ENCODE peak calls at places on chromosomes 16 and 17, in seven cellular contexts. One of them, this sample, is unnamed.

GRCh38 chr16:20363191-20363590 is 10.7 kb upstream of the UMOD start:
- DNase-seq in NCI-H1092: no peak
- DNase-seq in hypothalamus: no peak
- DNase-seq in cardiac muscle cell: no peak
- DNase-seq in activated CD4-positive, alpha-beta T cell treated with anti-CD3 and anti-CD28 coated beads, Interleukin-2, amount 10 ng/mL, durations not matched to agents 24 days and 14 days: no peak
- DNase-seq in mucosa of descending colon: no peak
- DNase-seq in amygdala: no peak
- DNase-seq in this sample: no peak

GRCh38 chr17:83150369-83151055 is 71.1 kb downstream of the METRNL start:
- DNase-seq in cardiac muscle cell: no peak
- DNase-seq in NCI-H1092: no peak
- DNase-seq in activated CD4-positive, alpha-beta T cell treated with anti-CD3 and anti-CD28 coated beads, Interleukin-2, amount 10 ng/mL, durations not matched to agents 24 days and 14 days: peak; percentile 44
- DNase-seq in hypothalamus: no peak
- DNase-seq in amygdala: no peak
- DNase-seq in mucosa of descending colon: no peak
- DNase-seq in this sample: no peak

GRCh38 chr17:46152423-46152822 is 40.8 kb downstream of the KANSL1 start:
- DNase-seq in amygdala: no peak
- DNase-seq in NCI-H1092: no peak
- DNase-seq in hypothalamus: no peak
- DNase-seq in cardiac muscle cell: no peak
- DNase-seq in mucosa of descending colon: no peak
- DNase-seq in activated CD4-positive, alpha-beta T cell treated with anti-CD3 and anti-CD28 coated beads, Interleukin-2, amount 10 ng/mL, durations not matched to agents 24 days and 14 days: no peak
- DNase-seq in this sample: no peak

GRCh38 chr16:10031473-10031872 is 150.8 kb downstream of the GRIN2A start:
- DNase-seq in cardiac muscle cell: no peak
- DNase-seq in activated CD4-positive, alpha-beta T cell treated with anti-CD3 and anti-CD28 coated beads, Interleukin-2, amount 10 ng/mL, durations not matched to agents 24 days and 14 days: no peak
- DNase-seq in NCI-H1092: no peak
- DNase-seq in mucosa of descending colon: no peak
- DNase-seq in hypothalamus: no peak
- DNase-seq in amygdala: no peak
- DNase-seq in this sample: no peak

GRCh38 chr17:74978240-74978639 is 5.7 kb upstream of the HID1 start:
- DNase-seq in activated CD4-positive, alpha-beta T cell treated with anti-CD3 and anti-CD28 coated beads, Interleukin-2, amount 10 ng/mL, durations not matched to agents 24 days and 14 days: no peak
- DNase-seq in amygdala: no peak
- DNase-seq in cardiac muscle cell: no peak
- DNase-seq in NCI-H1092: no peak
- DNase-seq in hypothalamus: no peak
- DNase-seq in mucosa of descending colon: no peak
- DNase-seq in this sample: no peak

GRCh38 chr16:89358030-89359005 is 132.0 kb downstream of the ANKRD11 start:
- DNase-seq in activated CD4-positive, alpha-beta T cell treated with anti-CD3 and anti-CD28 coated beads, Interleukin-2, amount 10 ng/mL, durations not matched to agents 24 days and 14 days: peak; percentile 85
- DNase-seq in mucosa of descending colon: no peak
- DNase-seq in hypothalamus: no peak
- DNase-seq in cardiac muscle cell: no peak
- DNase-seq in NCI-H1092: no peak
- DNase-seq in amygdala: no peak
- DNase-seq in this sample: no peak

GRCh38 chr17:10058924-10059683 is 139.3 kb downstream of the GAS7 start:
- DNase-seq in mucosa of descending colon: no peak
- DNase-seq in cardiac muscle cell: no peak
- DNase-seq in NCI-H1092: no peak
- DNase-seq in hypothalamus: no peak
- DNase-seq in activated CD4-positive, alpha-beta T cell treated with anti-CD3 and anti-CD28 coated beads, Interleukin-2, amount 10 ng/mL, durations not matched to agents 24 days and 14 days: no peak
- DNase-seq in amygdala: no peak
- DNase-seq in this sample: peak; percentile 71

GRCh38 chr16:85199069-85199725 is 86.9 kb upstream of the CIBAR2 start:
- DNase-seq in mucosa of descending colon: no peak
- DNase-seq in hypothalamus: no peak
- DNase-seq in NCI-H1092: no peak
- DNase-seq in activated CD4-positive, alpha-beta T cell treated with anti-CD3 and anti-CD28 coated beads, Interleukin-2, amount 10 ng/mL, durations not matched to agents 24 days and 14 days: no peak
- DNase-seq in cardiac muscle cell: no peak
- DNase-seq in amygdala: no peak
- DNase-seq in this sample: no peak

GRCh38 chr16:11597268-11597690 is 10.6 kb upstream of the LITAF start:
- DNase-seq in cardiac muscle cell: no peak
- DNase-seq in mucosa of descending colon: peak; percentile 55
- DNase-seq in NCI-H1092: no peak
- DNase-seq in activated CD4-positive, alpha-beta T cell treated with anti-CD3 and anti-CD28 coated beads, Interleukin-2, amount 10 ng/mL, durations not matched to agents 24 days and 14 days: no peak
- DNase-seq in amygdala: no peak
- DNase-seq in hypothalamus: no peak
- DNase-seq in this sample: no peak

GRCh38 chr16:70473446-70474319 is 19.3 kb downstream of the FCSK start:
- DNase-seq in mucosa of descending colon: no peak
- DNase-seq in NCI-H1092: no peak
- DNase-seq in hypothalamus: no peak
- DNase-seq in cardiac muscle cell: no peak
- DNase-seq in activated CD4-positive, alpha-beta T cell treated with anti-CD3 and anti-CD28 coated beads, Interleukin-2, amount 10 ng/mL, durations not matched to agents 24 days and 14 days: no peak
- DNase-seq in amygdala: no peak
- DNase-seq in this sample: no peak

GRCh38 chr17:79932907-79933306 is 93.7 kb upstream of the CBX4 start:
- DNase-seq in mucosa of descending colon: no peak
- DNase-seq in activated CD4-positive, alpha-beta T cell treated with anti-CD3 and anti-CD28 coated beads, Interleukin-2, amount 10 ng/mL, durations not matched to agents 24 days and 14 days: no peak
- DNase-seq in hypothalamus: no peak
- DNase-seq in cardiac muscle cell: no peak
- DNase-seq in NCI-H1092: no peak
- DNase-seq in amygdala: no peak
- DNase-seq in this sample: no peak

GRCh38 chr17:44083250-44083849 is 12.8 kb downstream of the G6PC3 start:
- DNase-seq in activated CD4-positive, alpha-beta T cell treated with anti-CD3 and anti-CD28 coated beads, Interleukin-2, amount 10 ng/mL, durations not matched to agents 24 days and 14 days: no peak
- DNase-seq in NCI-H1092: no peak
- DNase-seq in hypothalamus: no peak
- DNase-seq in mucosa of descending colon: no peak
- DNase-seq in cardiac muscle cell: no peak
- DNase-seq in amygdala: no peak
- DNase-seq in this sample: no peak

GRCh38 chr17:78653382-78653781 is 76.2 kb upstream of the DNAH17 start:
- DNase-seq in mucosa of descending colon: no peak
- DNase-seq in NCI-H1092: no peak
- DNase-seq in cardiac muscle cell: peak; percentile 71
- DNase-seq in activated CD4-positive, alpha-beta T cell treated with anti-CD3 and anti-CD28 coated beads, Interleukin-2, amount 10 ng/mL, durations not matched to agents 24 days and 14 days: no peak
- DNase-seq in hypothalamus: no peak
- DNase-seq in amygdala: no peak
- DNase-seq in this sample: no peak

GRCh38 chr17:28760987-28761562 is 17.3 kb downstream of the TRAF4 start:
- DNase-seq in mucosa of descending colon: peak; percentile 75
- DNase-seq in NCI-H1092: peak; percentile 62
- DNase-seq in amygdala: peak; percentile 32
- DNase-seq in hypothalamus: no peak
- DNase-seq in activated CD4-positive, alpha-beta T cell treated with anti-CD3 and anti-CD28 coated beads, Interleukin-2, amount 10 ng/mL, durations not matched to agents 24 days and 14 days: no peak
- DNase-seq in cardiac muscle cell: peak; percentile 59
- DNase-seq in this sample: peak; percentile 87

GRCh38 chr17:45139533-45139920 is 4.0 kb downstream of the ACBD4 start:
- DNase-seq in cardiac muscle cell: no peak
- DNase-seq in amygdala: no peak
- DNase-seq in mucosa of descending colon: no peak
- DNase-seq in hypothalamus: no peak
- DNase-seq in activated CD4-positive, alpha-beta T cell treated with anti-CD3 and anti-CD28 coated beads, Interleukin-2, amount 10 ng/mL, durations not matched to agents 24 days and 14 days: no peak
- DNase-seq in NCI-H1092: no peak
- DNase-seq in this sample: no peak

GRCh38 chr16:86566601-86566965 is at the start of gene FOXC2:
- DNase-seq in amygdala: no peak
- DNase-seq in activated CD4-positive, alpha-beta T cell treated with anti-CD3 and anti-CD28 coated beads, Interleukin-2, amount 10 ng/mL, durations not matched to agents 24 days and 14 days: peak; percentile 82
- DNase-seq in hypothalamus: no peak
- DNase-seq in cardiac muscle cell: peak; percentile 95
- DNase-seq in NCI-H1092: no peak
- DNase-seq in mucosa of descending colon: peak; percentile 73
- DNase-seq in this sample: peak; percentile 92

GRCh38 chr16:13909872-13910303 is 10.1 kb upstream of the ERCC4 start:
- DNase-seq in mucosa of descending colon: peak; percentile 5
- DNase-seq in hypothalamus: no peak
- DNase-seq in activated CD4-positive, alpha-beta T cell treated with anti-CD3 and anti-CD28 coated beads, Interleukin-2, amount 10 ng/mL, durations not matched to agents 24 days and 14 days: no peak
- DNase-seq in cardiac muscle cell: peak; percentile 98
- DNase-seq in NCI-H1092: no peak
- DNase-seq in amygdala: peak; percentile 72
- DNase-seq in this sample: no peak

GRCh38 chr16:21946889-21947635 is 6.1 kb upstream of the UQCRC2 start:
- DNase-seq in cardiac muscle cell: no peak
- DNase-seq in NCI-H1092: no peak
- DNase-seq in mucosa of descending colon: no peak
- DNase-seq in amygdala: no peak
- DNase-seq in activated CD4-positive, alpha-beta T cell treated with anti-CD3 and anti-CD28 coated beads, Interleukin-2, amount 10 ng/mL, durations not matched to agents 24 days and 14 days: no peak
- DNase-seq in hypothalamus: no peak
- DNase-seq in this sample: no peak

GRCh38 chr17:69060835-69061234 is at the start of gene ABCA9:
- DNase-seq in cardiac muscle cell: peak; percentile 96
- DNase-seq in amygdala: no peak
- DNase-seq in mucosa of descending colon: no peak
- DNase-seq in activated CD4-positive, alpha-beta T cell treated with anti-CD3 and anti-CD28 coated beads, Interleukin-2, amount 10 ng/mL, durations not matched to agents 24 days and 14 days: no peak
- DNase-seq in hypothalamus: no peak
- DNase-seq in NCI-H1092: no peak
- DNase-seq in this sample: no peak

GRCh38 chr16:70437017-70437581 is 1.8 kb downstream of the ST3GAL2 start:
- DNase-seq in hypothalamus: no peak
- DNase-seq in cardiac muscle cell: peak; percentile 94
- DNase-seq in mucosa of descending colon: no peak
- DNase-seq in NCI-H1092: no peak
- DNase-seq in amygdala: no peak
- DNase-seq in activated CD4-positive, alpha-beta T cell treated with anti-CD3 and anti-CD28 coated beads, Interleukin-2, amount 10 ng/mL, durations not matched to agents 24 days and 14 days: peak; percentile 62
- DNase-seq in this sample: no peak

GRCh38 chr17:78929908-78930775 is 5.0 kb upstream of the TIMP2 start:
- DNase-seq in mucosa of descending colon: no peak
- DNase-seq in cardiac muscle cell: no peak
- DNase-seq in NCI-H1092: no peak
- DNase-seq in activated CD4-positive, alpha-beta T cell treated with anti-CD3 and anti-CD28 coated beads, Interleukin-2, amount 10 ng/mL, durations not matched to agents 24 days and 14 days: no peak
- DNase-seq in hypothalamus: no peak
- DNase-seq in amygdala: no peak
- DNase-seq in this sample: no peak

GRCh38 chr17:5705081-5705875 is 121.0 kb upstream of the NLRP1 start:
- DNase-seq in cardiac muscle cell: peak; percentile 18
- DNase-seq in hypothalamus: no peak
- DNase-seq in mucosa of descending colon: no peak
- DNase-seq in NCI-H1092: no peak
- DNase-seq in activated CD4-positive, alpha-beta T cell treated with anti-CD3 and anti-CD28 coated beads, Interleukin-2, amount 10 ng/mL, durations not matched to agents 24 days and 14 days: no peak
- DNase-seq in amygdala: no peak
- DNase-seq in this sample: no peak

GRCh38 chr16:73082608-73083007 is 34.7 kb upstream of the ZFHX3 start:
- DNase-seq in activated CD4-positive, alpha-beta T cell treated with anti-CD3 and anti-CD28 coated beads, Interleukin-2, amount 10 ng/mL, durations not matched to agents 24 days and 14 days: no peak
- DNase-seq in hypothalamus: no peak
- DNase-seq in mucosa of descending colon: no peak
- DNase-seq in amygdala: no peak
- DNase-seq in NCI-H1092: no peak
- DNase-seq in cardiac muscle cell: peak; percentile 91
- DNase-seq in this sample: no peak

GRCh38 chr16:52921104-52921503 is 131.6 kb downstream of the CHD9NB start:
- DNase-seq in cardiac muscle cell: no peak
- DNase-seq in amygdala: no peak
- DNase-seq in NCI-H1092: no peak
- DNase-seq in hypothalamus: no peak
- DNase-seq in activated CD4-positive, alpha-beta T cell treated with anti-CD3 and anti-CD28 coated beads, Interleukin-2, amount 10 ng/mL, durations not matched to agents 24 days and 14 days: no peak
- DNase-seq in mucosa of descending colon: no peak
- DNase-seq in this sample: no peak

GRCh38 chr16:2512920-2513404 is 790 bp upstream of the ATP6V0C start:
- DNase-seq in amygdala: no peak
- DNase-seq in activated CD4-positive, alpha-beta T cell treated with anti-CD3 and anti-CD28 coated beads, Interleukin-2, amount 10 ng/mL, durations not matched to agents 24 days and 14 days: peak; percentile 70
- DNase-seq in NCI-H1092: peak; percentile 63
- DNase-seq in mucosa of descending colon: no peak
- DNase-seq in cardiac muscle cell: no peak
- DNase-seq in hypothalamus: no peak
- DNase-seq in this sample: no peak

GRCh38 chr17:4771519-4772234 is at the start of gene TM4SF5:
- DNase-seq in cardiac muscle cell: no peak
- DNase-seq in amygdala: no peak
- DNase-seq in hypothalamus: no peak
- DNase-seq in mucosa of descending colon: peak; percentile 92
- DNase-seq in activated CD4-positive, alpha-beta T cell treated with anti-CD3 and anti-CD28 coated beads, Interleukin-2, amount 10 ng/mL, durations not matched to agents 24 days and 14 days: peak; percentile 77
- DNase-seq in NCI-H1092: peak; percentile 38
- DNase-seq in this sample: no peak

GRCh38 chr17:75517277-75517865 is 1.0 kb downstream of the TSEN54 start:
- DNase-seq in NCI-H1092: no peak
- DNase-seq in hypothalamus: no peak
- DNase-seq in activated CD4-positive, alpha-beta T cell treated with anti-CD3 and anti-CD28 coated beads, Interleukin-2, amount 10 ng/mL, durations not matched to agents 24 days and 14 days: peak; percentile 75
- DNase-seq in cardiac muscle cell: no peak
- DNase-seq in mucosa of descending colon: peak; percentile 71
- DNase-seq in amygdala: no peak
- DNase-seq in this sample: no peak

This sample was measured in mesenteric fat pad.